ENCODE peak calls at places on chromosome 18, in six cellular contexts. One of them, this sample, is unnamed.

GRCh38 chr18:51137891-51138290 is 59.6 kb downstream of the MEX3C start:
- DNase-seq in body of pancreas: no peak
- DNase-seq in uterus: no peak
- DNase-seq in bronchial epithelial cell: peak; percentile 25
- DNase-seq in heart right ventricle: no peak
- DNase-seq in IMR-90: no peak
- DNase-seq in this sample: no peak

GRCh38 chr18:5073026-5073944 is 123.8 kb downstream of the AKAIN1 start:
- DNase-seq in body of pancreas: peak; percentile 40
- DNase-seq in uterus: no peak
- DNase-seq in bronchial epithelial cell: peak; percentile 30
- DNase-seq in heart right ventricle: peak; percentile 6
- DNase-seq in IMR-90: peak; percentile 15
- DNase-seq in this sample: peak; percentile 2

GRCh38 chr18:53457068-53457467 is 767.4 kb downstream of the MBD2 start:
- DNase-seq in body of pancreas: no peak
- DNase-seq in uterus: no peak
- DNase-seq in bronchial epithelial cell: no peak
- DNase-seq in heart right ventricle: no peak
- DNase-seq in IMR-90: no peak
- DNase-seq in this sample: peak; percentile 2

GRCh38 chr18:44130365-44130942 is 550.2 kb upstream of the SETBP1 start:
- DNase-seq in body of pancreas: peak; percentile 16
- DNase-seq in uterus: no peak
- DNase-seq in bronchial epithelial cell: peak; percentile 40
- DNase-seq in heart right ventricle: peak; percentile 21
- DNase-seq in IMR-90: peak; percentile 3
- DNase-seq in this sample: peak; percentile 64

GRCh38 chr18:26719909-26720308 is 145.6 kb downstream of the AQP4 start:
- DNase-seq in body of pancreas: no peak
- DNase-seq in uterus: no peak
- DNase-seq in bronchial epithelial cell: no peak
- DNase-seq in heart right ventricle: no peak
- DNase-seq in IMR-90: no peak
- DNase-seq in this sample: no peak

GRCh38 chr18:79385749-79386341 is 9.9 kb upstream of the NFATC1 start:
- DNase-seq in body of pancreas: no peak
- DNase-seq in uterus: no peak
- DNase-seq in bronchial epithelial cell: no peak
- DNase-seq in heart right ventricle: no peak
- DNase-seq in IMR-90: no peak
- DNase-seq in this sample: peak; percentile 30

GRCh38 chr18:79961527-79962291 is 2.7 kb upstream of the HSBP1L1 start:
- DNase-seq in body of pancreas: no peak
- DNase-seq in uterus: no peak
- DNase-seq in bronchial epithelial cell: peak; percentile 48
- DNase-seq in heart right ventricle: no peak
- DNase-seq in IMR-90: no peak
- DNase-seq in this sample: peak; percentile 64

GRCh38 chr18:79393181-79393598 is 2.5 kb upstream of the NFATC1 start:
- DNase-seq in body of pancreas: no peak
- DNase-seq in uterus: no peak
- DNase-seq in bronchial epithelial cell: no peak
- DNase-seq in heart right ventricle: no peak
- DNase-seq in IMR-90: no peak
- DNase-seq in this sample: no peak

GRCh38 chr18:75123113-75123512 is 85.8 kb downstream of the PTGR3 start:
- DNase-seq in body of pancreas: no peak
- DNase-seq in uterus: no peak
- DNase-seq in bronchial epithelial cell: no peak
- DNase-seq in heart right ventricle: no peak
- DNase-seq in IMR-90: no peak
- DNase-seq in this sample: no peak

GRCh38 chr18:24051256-24051947 is 36.8 kb downstream of the TTC39C start:
- DNase-seq in body of pancreas: peak; percentile 10
- DNase-seq in uterus: no peak
- DNase-seq in bronchial epithelial cell: peak; percentile 35
- DNase-seq in heart right ventricle: no peak
- DNase-seq in IMR-90: peak; percentile 77
- DNase-seq in this sample: peak; percentile 48

GRCh38 chr18:72223733-72224132 is 320.4 kb downstream of the CBLN2 start:
- DNase-seq in body of pancreas: no peak
- DNase-seq in uterus: no peak
- DNase-seq in bronchial epithelial cell: peak; percentile 42
- DNase-seq in heart right ventricle: no peak
- DNase-seq in IMR-90: no peak
- DNase-seq in this sample: no peak

GRCh38 chr18:36544036-36544725 is 246.7 kb downstream of the FHOD3 start:
- DNase-seq in body of pancreas: peak; percentile 6
- DNase-seq in uterus: no peak
- DNase-seq in bronchial epithelial cell: peak; percentile 91
- DNase-seq in heart right ventricle: no peak
- DNase-seq in IMR-90: no peak
- DNase-seq in this sample: no peak

GRCh38 chr18:8962192-8962772 is 140.2 kb upstream of the NDUFV2 start:
- DNase-seq in body of pancreas: no peak
- DNase-seq in uterus: no peak
- DNase-seq in bronchial epithelial cell: no peak
- DNase-seq in heart right ventricle: no peak
- DNase-seq in IMR-90: no peak
- DNase-seq in this sample: no peak

GRCh38 chr18:29652797-29653196 is 1389.7 kb downstream of the DSC3 start:
- DNase-seq in body of pancreas: no peak
- DNase-seq in uterus: no peak
- DNase-seq in bronchial epithelial cell: peak; percentile 28
- DNase-seq in heart right ventricle: no peak
- DNase-seq in IMR-90: no peak
- DNase-seq in this sample: no peak

GRCh38 chr18:5895300-5895885 is at the start of gene TMEM200C:
- DNase-seq in body of pancreas: peak; percentile 13
- DNase-seq in uterus: no peak
- DNase-seq in bronchial epithelial cell: no peak
- DNase-seq in heart right ventricle: peak; percentile 7
- DNase-seq in IMR-90: peak; percentile 43
- DNase-seq in this sample: peak; percentile 35

GRCh38 chr18:58041633-58042032 is 2.4 kb upstream of the NEDD4L start:
- DNase-seq in body of pancreas: no peak
- DNase-seq in uterus: no peak
- DNase-seq in bronchial epithelial cell: peak; percentile 38
- DNase-seq in heart right ventricle: no peak
- DNase-seq in IMR-90: no peak
- DNase-seq in this sample: no peak

GRCh38 chr18:7805880-7806279 is 238.8 kb downstream of the PTPRM start:
- DNase-seq in body of pancreas: no peak
- DNase-seq in uterus: no peak
- DNase-seq in bronchial epithelial cell: no peak
- DNase-seq in heart right ventricle: no peak
- DNase-seq in IMR-90: no peak
- DNase-seq in this sample: no peak

GRCh38 chr18:43589611-43590151 is 312.4 kb upstream of the SYT4 start:
- DNase-seq in body of pancreas: no peak
- DNase-seq in uterus: no peak
- DNase-seq in bronchial epithelial cell: no peak
- DNase-seq in heart right ventricle: no peak
- DNase-seq in IMR-90: no peak
- DNase-seq in this sample: no peak

GRCh38 chr18:9322730-9323129 is 11.8 kb upstream of the TWSG1 start:
- DNase-seq in body of pancreas: no peak
- DNase-seq in uterus: no peak
- DNase-seq in bronchial epithelial cell: no peak
- DNase-seq in heart right ventricle: no peak
- DNase-seq in IMR-90: no peak
- DNase-seq in this sample: no peak

GRCh38 chr18:50195689-50196088 is 742 bp upstream of the MYO5B start:
- DNase-seq in body of pancreas: no peak
- DNase-seq in uterus: no peak
- DNase-seq in bronchial epithelial cell: no peak
- DNase-seq in heart right ventricle: no peak
- DNase-seq in IMR-90: no peak
- DNase-seq in this sample: no peak

GRCh38 chr18:43651067-43651466 is 373.8 kb upstream of the SYT4 start:
- DNase-seq in body of pancreas: no peak
- DNase-seq in uterus: no peak
- DNase-seq in bronchial epithelial cell: no peak
- DNase-seq in heart right ventricle: no peak
- DNase-seq in IMR-90: no peak
- DNase-seq in this sample: peak; percentile 48

GRCh38 chr18:74290831-74291770 is 662 bp downstream of the CYB5A start:
- DNase-seq in body of pancreas: peak; percentile 87
- DNase-seq in uterus: peak; percentile 27
- DNase-seq in bronchial epithelial cell: peak; percentile 54
- DNase-seq in heart right ventricle: no peak
- DNase-seq in IMR-90: no peak
- DNase-seq in this sample: no peak

GRCh38 chr18:69636529-69637301 is 236.0 kb downstream of the DOK6 start:
- DNase-seq in body of pancreas: no peak
- DNase-seq in uterus: no peak
- DNase-seq in bronchial epithelial cell: no peak
- DNase-seq in heart right ventricle: no peak
- DNase-seq in IMR-90: no peak
- DNase-seq in this sample: no peak

GRCh38 chr18:29154196-29154757 is 977.3 kb upstream of the CDH2 start:
- DNase-seq in body of pancreas: no peak
- DNase-seq in uterus: no peak
- DNase-seq in bronchial epithelial cell: peak; percentile 81
- DNase-seq in heart right ventricle: no peak
- DNase-seq in IMR-90: peak; percentile 49
- DNase-seq in this sample: peak; percentile 55

GRCh38 chr18:36546876-36547275 is 249.4 kb downstream of the FHOD3 start:
- DNase-seq in body of pancreas: no peak
- DNase-seq in uterus: no peak
- DNase-seq in bronchial epithelial cell: no peak
- DNase-seq in heart right ventricle: no peak
- DNase-seq in IMR-90: no peak
- DNase-seq in this sample: no peak

GRCh38 chr18:42418121-42418520 is 463.1 kb downstream of the PIK3C3 start:
- DNase-seq in body of pancreas: no peak
- DNase-seq in uterus: no peak
- DNase-seq in bronchial epithelial cell: no peak
- DNase-seq in heart right ventricle: no peak
- DNase-seq in IMR-90: no peak
- DNase-seq in this sample: no peak

GRCh38 chr18:22572321-22572720 is 154.6 kb upstream of the CTAGE1 start:
- DNase-seq in body of pancreas: no peak
- DNase-seq in uterus: no peak
- DNase-seq in bronchial epithelial cell: no peak
- DNase-seq in heart right ventricle: no peak
- DNase-seq in IMR-90: no peak
- DNase-seq in this sample: no peak

GRCh38 chr18:22566703-22567420 is 149.1 kb upstream of the CTAGE1 start:
- DNase-seq in body of pancreas: no peak
- DNase-seq in uterus: no peak
- DNase-seq in bronchial epithelial cell: no peak
- DNase-seq in heart right ventricle: no peak
- DNase-seq in IMR-90: no peak
- DNase-seq in this sample: no peak

GRCh38 chr18:22567794-22568193 is 150.1 kb upstream of the CTAGE1 start:
- DNase-seq in body of pancreas: no peak
- DNase-seq in uterus: no peak
- DNase-seq in bronchial epithelial cell: no peak
- DNase-seq in heart right ventricle: no peak
- DNase-seq in IMR-90: no peak
- DNase-seq in this sample: no peak

GRCh38 chr18:22570492-22570891 is 152.8 kb upstream of the CTAGE1 start:
- DNase-seq in body of pancreas: no peak
- DNase-seq in uterus: no peak
- DNase-seq in bronchial epithelial cell: no peak
- DNase-seq in heart right ventricle: no peak
- DNase-seq in IMR-90: no peak
- DNase-seq in this sample: no peak
- TF ChIP-seq CTCF in body of pancreas: no peak
- TF ChIP-seq CTCF in uterus: no peak
- TF ChIP-seq CTCF in bronchial epithelial cell: no peak
- TF ChIP-seq CTCF in heart right ventricle: no peak
- TF ChIP-seq CTCF in IMR-90: no peak
- TF ChIP-seq CTCF in this sample: no peak

DNA sequence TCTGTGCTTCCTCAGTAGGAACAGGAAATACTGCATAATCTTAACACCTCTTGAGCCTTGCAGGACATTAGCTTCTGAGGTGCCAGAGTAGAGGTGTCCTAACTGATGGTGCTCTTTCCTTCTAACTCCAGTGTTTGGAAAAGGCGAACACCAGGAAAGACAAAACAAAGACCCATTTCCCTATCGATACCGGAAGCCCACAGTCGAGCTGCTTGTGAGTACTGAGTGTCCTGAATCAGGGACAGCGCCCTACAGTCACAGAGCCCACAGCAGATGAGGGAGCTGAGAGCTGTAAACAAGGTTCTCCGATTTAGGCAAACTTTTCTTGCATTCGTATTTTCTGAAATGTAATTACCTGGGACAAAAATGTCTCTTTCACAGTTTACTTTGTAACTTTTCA is 50.7 kb downstream of the SLC14A2 start:
- DNase-seq in body of pancreas: no peak
- DNase-seq in uterus: no peak
- DNase-seq in bronchial epithelial cell: no peak
- DNase-seq in heart right ventricle: no peak
- DNase-seq in IMR-90: no peak
- DNase-seq in this sample: no peak
- H3K4me3 ChIP-seq in body of pancreas: no peak overlapping the region
- H3K4me3 ChIP-seq in uterus: no peak overlapping the region
- H3K4me3 ChIP-seq in bronchial epithelial cell: no peak overlapping the region
- H3K4me3 ChIP-seq in heart right ventricle: no peak overlapping the region
- H3K4me3 ChIP-seq in IMR-90: no peak overlapping the region
- H3K4me3 ChIP-seq in this sample: no peak overlapping the region

GRCh38 chr18:2083691-2084090 is 487.6 kb downstream of the METTL4 start:
- DNase-seq in body of pancreas: no peak
- DNase-seq in uterus: no peak
- DNase-seq in bronchial epithelial cell: peak; percentile 54
- DNase-seq in heart right ventricle: no peak
- DNase-seq in IMR-90: no peak
- DNase-seq in this sample: no peak
- TF ChIP-seq CTCF in body of pancreas: no peak
- TF ChIP-seq CTCF in uterus: no peak
- TF ChIP-seq CTCF in bronchial epithelial cell: peak; percentile 77
- TF ChIP-seq CTCF in heart right ventricle: peak; percentile 23
- TF ChIP-seq CTCF in IMR-90: no peak
- TF ChIP-seq CTCF in this sample: no peak

GRCh38 chr18:48832961-48833700 is 117.6 kb downstream of the SMAD7 start:
- DNase-seq in body of pancreas: peak; percentile 56
- DNase-seq in uterus: peak; percentile 30
- DNase-seq in bronchial epithelial cell: peak; percentile 87
- DNase-seq in heart right ventricle: peak; percentile 35
- DNase-seq in IMR-90: peak; percentile 67
- DNase-seq in this sample: peak; percentile 63

GRCh38 chr18:48835745-48836191 is 115.0 kb downstream of the SMAD7 start:
- DNase-seq in body of pancreas: no peak
- DNase-seq in uterus: no peak
- DNase-seq in bronchial epithelial cell: no peak
- DNase-seq in heart right ventricle: no peak
- DNase-seq in IMR-90: no peak
- DNase-seq in this sample: no peak

GRCh38 chr18:48834421-48835011 is 116.2 kb downstream of the SMAD7 start:
- DNase-seq in body of pancreas: peak; percentile 77
- DNase-seq in uterus: peak; percentile 72
- DNase-seq in bronchial epithelial cell: peak; percentile 92
- DNase-seq in heart right ventricle: peak; percentile 67
- DNase-seq in IMR-90: peak; percentile 96
- DNase-seq in this sample: peak; percentile 97

GRCh38 chr18:48835119-48835518 is 115.6 kb downstream of the SMAD7 start:
- DNase-seq in body of pancreas: no peak
- DNase-seq in uterus: no peak
- DNase-seq in bronchial epithelial cell: no peak
- DNase-seq in heart right ventricle: no peak
- DNase-seq in IMR-90: no peak
- DNase-seq in this sample: no peak

GRCh38 chr18:48833701-48834394 is 116.9 kb downstream of the SMAD7 start:
- DNase-seq in body of pancreas: no peak
- DNase-seq in uterus: peak; percentile 15
- DNase-seq in bronchial epithelial cell: no peak
- DNase-seq in heart right ventricle: no peak
- DNase-seq in IMR-90: peak; percentile 23
- DNase-seq in this sample: no peak
- H3K4me3 ChIP-seq in body of pancreas: no peak overlapping the region
- H3K4me3 ChIP-seq in uterus: no peak overlapping the region
- H3K4me3 ChIP-seq in bronchial epithelial cell: no peak overlapping the region
- H3K4me3 ChIP-seq in heart right ventricle: peak overlapping the region; percentile 46
- H3K4me3 ChIP-seq in IMR-90: no peak overlapping the region
- H3K4me3 ChIP-seq in this sample: no peak overlapping the region

This sample was measured in foreskin fibroblast.